ENCODE peak calls at places on chromosomes 13 and 19, in six cellular contexts. One of them, this sample, is unnamed.

GRCh38 chr19:33290956-33291622 is 11.2 kb downstream of the CEBPA start:
- DNase-seq in NCI-H524: no peak
- DNase-seq in IMR-90: no peak
- DNase-seq in stimulated activated CD4-positive, alpha-beta T cell treated with anti-CD3 and anti-CD28 coated beads, Interleukin-4, amount 100 ng/mL, for 4 hours: no peak
- DNase-seq in testis: no peak
- DNase-seq in GOT3: no peak
- DNase-seq in this sample: no peak

GRCh38 chr19:47109541-47110375 is 3.8 kb downstream of the ZC3H4 start:
- DNase-seq in NCI-H524: no peak
- DNase-seq in IMR-90: peak
- DNase-seq in stimulated activated CD4-positive, alpha-beta T cell treated with anti-CD3 and anti-CD28 coated beads, Interleukin-4, amount 100 ng/mL, for 4 hours: peak
- DNase-seq in testis: no peak
- DNase-seq in GOT3: no peak
- DNase-seq in this sample: peak

GRCh38 chr19:14381689-14382474 is 638 bp downstream of the ADGRE5 start:
- DNase-seq in NCI-H524: no peak
- DNase-seq in IMR-90: peak
- DNase-seq in stimulated activated CD4-positive, alpha-beta T cell treated with anti-CD3 and anti-CD28 coated beads, Interleukin-4, amount 100 ng/mL, for 4 hours: peak
- DNase-seq in testis: no peak
- DNase-seq in GOT3: no peak
- DNase-seq in this sample: no peak

GRCh38 chr19:13872695-13873389 is 4.1 kb upstream of the NANOS3 start:
- DNase-seq in NCI-H524: no peak
- DNase-seq in IMR-90: no peak
- DNase-seq in stimulated activated CD4-positive, alpha-beta T cell treated with anti-CD3 and anti-CD28 coated beads, Interleukin-4, amount 100 ng/mL, for 4 hours: no peak
- DNase-seq in testis: no peak
- DNase-seq in GOT3: no peak
- DNase-seq in this sample: no peak

GRCh38 chr19:308471-309205 is 17.4 kb upstream of the PLPP2 start:
- DNase-seq in NCI-H524: no peak
- DNase-seq in IMR-90: no peak
- DNase-seq in stimulated activated CD4-positive, alpha-beta T cell treated with anti-CD3 and anti-CD28 coated beads, Interleukin-4, amount 100 ng/mL, for 4 hours: no peak
- DNase-seq in testis: no peak
- DNase-seq in GOT3: no peak
- DNase-seq in this sample: no peak

GRCh38 chr13:100392709-100393630 is 195.6 kb downstream of the GGACT start:
- DNase-seq in NCI-H524: no peak
- DNase-seq in IMR-90: peak
- DNase-seq in stimulated activated CD4-positive, alpha-beta T cell treated with anti-CD3 and anti-CD28 coated beads, Interleukin-4, amount 100 ng/mL, for 4 hours: peak
- DNase-seq in testis: peak
- DNase-seq in GOT3: peak
- DNase-seq in this sample: no peak

GRCh38 chr19:38003427-38004099 is 96.6 kb downstream of the SIPA1L3 start:
- DNase-seq in NCI-H524: peak
- DNase-seq in IMR-90: peak
- DNase-seq in stimulated activated CD4-positive, alpha-beta T cell treated with anti-CD3 and anti-CD28 coated beads, Interleukin-4, amount 100 ng/mL, for 4 hours: no peak
- DNase-seq in testis: peak
- DNase-seq in GOT3: peak
- DNase-seq in this sample: peak

GRCh38 chr13:30158774-30159445 is 148.4 kb downstream of the KATNAL1 start:
- DNase-seq in NCI-H524: no peak
- DNase-seq in IMR-90: peak
- DNase-seq in stimulated activated CD4-positive, alpha-beta T cell treated with anti-CD3 and anti-CD28 coated beads, Interleukin-4, amount 100 ng/mL, for 4 hours: no peak
- DNase-seq in testis: peak
- DNase-seq in GOT3: peak
- DNase-seq in this sample: no peak

GRCh38 chr13:114002771-114003321 is 29.0 kb upstream of the C13orf46 start:
- DNase-seq in NCI-H524: no peak
- DNase-seq in IMR-90: no peak
- DNase-seq in stimulated activated CD4-positive, alpha-beta T cell treated with anti-CD3 and anti-CD28 coated beads, Interleukin-4, amount 100 ng/mL, for 4 hours: no peak
- DNase-seq in testis: no peak
- DNase-seq in GOT3: no peak
- DNase-seq in this sample: no peak

GRCh38 chr19:14432817-14433453 is at the start of gene PKN1:
- DNase-seq in NCI-H524: peak
- DNase-seq in IMR-90: no peak
- DNase-seq in stimulated activated CD4-positive, alpha-beta T cell treated with anti-CD3 and anti-CD28 coated beads, Interleukin-4, amount 100 ng/mL, for 4 hours: no peak
- DNase-seq in testis: peak
- DNase-seq in GOT3: no peak
- DNase-seq in this sample: peak

This sample was measured in DMS79.